ENCODE peak calls at places on chromosome 17, in nine cellular contexts. B is keratinocyte, E is fibroblast of lung, W is GM23248, Q is IMR-90, S is H9, F is neural progenitor cell, C is mesendoderm, K is GM23338. D is an unnamed sample.
A peak's percentile ranks its signal among the peaks of the same experiment; 100 is the strongest.

GRCh38 chr17:59371426-59372099 is 40.1 kb downstream of the YPEL2 start:
- DNase-seq in B (no peak), E (peak; percentile 51), W (peak; percentile 72), Q (no peak), S (no peak), F (no peak), C (no peak), K (no peak), D (no peak)

GRCh38 chr17:51016099-51016498 is 104.6 kb downstream of the SPAG9 start:
- DNase-seq in B (no peak), E (no peak), W (no peak), Q (no peak), S (no peak), F (no peak), C (no peak), K (no peak), D (no peak)

GRCh38 chr17:11511696-11512095 is 86.6 kb upstream of the DNAH9 start:
- DNase-seq in B (no peak), E (no peak), W (no peak), Q (no peak), S (no peak), F (no peak), C (no peak), K (no peak), D (no peak)

GRCh38 chr17:62966426-62967110 is 533 bp downstream of the TANC2 start:
- DNase-seq in B (no peak), E (peak; percentile 23), W (peak; percentile 60), Q (peak; percentile 18), S (peak; percentile 69), F (peak; percentile 73), C (peak; percentile 27), K (peak; percentile 30), D (peak; percentile 14)

GRCh38 chr17:19003966-19004600 is 481 bp downstream of the FAM83G start:
- DNase-seq in B (no peak), E (peak; percentile 51), W (peak; percentile 82), Q (peak; percentile 36), S (peak; percentile 83), F (peak; percentile 70), C (peak; percentile 76), K (peak; percentile 65), D (no peak)

GRCh38 chr17:49447603-49448325 is 33.1 kb upstream of the PHB1 start:
- DNase-seq in B (no peak), E (no peak), W (peak; percentile 78), Q (no peak), S (no peak), F (no peak), C (no peak), K (no peak), D (no peak)

GRCh38 chr17:82351254-82351712 is 7.8 kb upstream of the TEX19 start:
- DNase-seq in B (no peak), E (no peak), W (no peak), Q (no peak), S (no peak), F (no peak), C (no peak), K (no peak), D (peak; percentile 98)

GRCh38 chr17:36524428-36524876 is 10.2 kb downstream of the MYO19 start:
- DNase-seq in B (peak; percentile 84), E (peak; percentile 48), W (peak; percentile 37), Q (peak; percentile 41), S (no peak), F (no peak), C (no peak), K (no peak), D (peak; percentile 13)

GRCh38 chr17:37844158-37844976 is 79.8 kb upstream of the TBC1D3K start:
- DNase-seq in B (no peak), E (peak; percentile 55), W (peak; percentile 71), Q (peak; percentile 58), S (peak; percentile 89), F (peak; percentile 85), C (peak; percentile 72), K (peak; percentile 87), D (peak; percentile 49)

GRCh38 chr17:81434079-81434478 is 38.8 kb downstream of the BAHCC1 start:
- DNase-seq in B (no peak), E (peak; percentile 39), W (peak; percentile 49), Q (no peak), S (no peak), F (no peak), C (no peak), K (no peak), D (no peak)

GRCh38 chr17:30519166-30519565 is 42.0 kb downstream of the GOSR1 start:
- DNase-seq in B (no peak), E (peak; percentile 7), W (peak; percentile 48), Q (no peak), S (no peak), F (no peak), C (no peak), K (no peak), D (no peak)

GRCh38 chr17:30519707-30520106 is 42.5 kb downstream of the GOSR1 start:
- DNase-seq in B (no peak), E (peak; percentile 94), W (peak; percentile 95), Q (peak; percentile 91), S (no peak), F (no peak), C (peak; percentile 8), K (no peak), D (no peak)

GRCh38 chr17:30521766-30522165 is 44.6 kb downstream of the GOSR1 start:
- DNase-seq in B (no peak), E (no peak), W (no peak), Q (no peak), S (no peak), F (no peak), C (no peak), K (no peak), D (no peak)

GRCh38 chr17:30520882-30521281 is 43.7 kb downstream of the GOSR1 start:
- DNase-seq in B (no peak), E (peak; percentile 10), W (peak; percentile 43), Q (no peak), S (no peak), F (no peak), C (no peak), K (no peak), D (no peak)

GRCh38 chr17:30520436-30520835 is 43.2 kb downstream of the GOSR1 start:
- DNase-seq in B (no peak), E (peak; percentile 74), W (peak; percentile 91), Q (peak; percentile 63), S (no peak), F (no peak), C (no peak), K (no peak), D (no peak)
- H3K4me2 ChIP-seq in B (no peak overlapping the region), E (peak overlapping the region; percentile 69), W (peak overlapping the region; percentile 87), Q (peak overlapping the region; percentile 55), S (no peak overlapping the region), F (no peak overlapping the region), C (no peak overlapping the region), K (no peak overlapping the region), D (no peak overlapping the region)

DNA sequence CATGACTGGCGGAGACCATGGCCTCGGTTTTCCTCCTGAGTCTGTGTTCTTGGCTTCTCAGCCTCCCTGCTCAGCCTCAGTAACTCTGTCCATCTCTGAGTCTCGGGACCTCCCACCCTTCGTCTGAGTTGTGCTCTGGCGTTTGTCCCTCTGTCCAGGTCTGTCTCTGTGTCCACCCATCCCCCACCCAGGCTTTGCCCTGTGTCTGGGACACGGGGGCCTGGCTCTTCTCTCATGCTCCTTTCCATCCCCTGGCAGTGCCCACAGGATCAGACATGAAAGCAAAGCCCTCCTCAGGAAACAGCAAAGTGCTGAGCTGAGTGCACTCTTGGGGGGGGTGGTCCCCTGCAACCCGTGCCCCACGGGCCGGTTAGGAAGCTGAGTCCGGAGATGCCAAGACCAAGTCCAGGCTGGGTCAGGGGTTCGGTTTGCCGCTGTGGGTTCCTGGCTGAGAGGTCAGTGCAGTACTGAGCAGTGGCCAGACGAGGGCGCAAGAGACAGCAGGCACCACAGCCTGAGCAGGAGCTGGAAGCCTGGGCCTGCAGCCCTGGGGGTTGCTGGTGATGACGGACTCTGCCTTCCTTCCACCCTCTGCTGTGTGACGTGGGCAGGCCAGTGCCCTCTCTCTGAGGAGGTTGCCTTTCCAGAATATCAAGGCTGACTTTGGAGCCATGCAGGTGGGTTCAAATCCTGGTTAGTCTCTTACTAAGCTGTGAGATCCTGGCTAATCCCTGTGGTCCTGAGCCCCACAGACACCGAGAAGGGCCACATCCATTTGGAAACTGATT is 2.5 kb downstream of the P2RX1 start:
- DNase-seq in B (no peak), E (peak; percentile 59), W (peak; percentile 85), Q (peak; percentile 76), S (peak; percentile 94), F (peak; percentile 84), C (peak; percentile 78), K (peak; percentile 83), D (peak; percentile 88)
- H3K4me2 ChIP-seq in B (no peak overlapping the region), E (no peak overlapping the region), W (no peak overlapping the region), Q (no peak overlapping the region), S (no peak overlapping the region), F (no peak overlapping the region), C (no peak overlapping the region), K (no peak overlapping the region), D (peak overlapping the region; percentile 59)

DNA sequence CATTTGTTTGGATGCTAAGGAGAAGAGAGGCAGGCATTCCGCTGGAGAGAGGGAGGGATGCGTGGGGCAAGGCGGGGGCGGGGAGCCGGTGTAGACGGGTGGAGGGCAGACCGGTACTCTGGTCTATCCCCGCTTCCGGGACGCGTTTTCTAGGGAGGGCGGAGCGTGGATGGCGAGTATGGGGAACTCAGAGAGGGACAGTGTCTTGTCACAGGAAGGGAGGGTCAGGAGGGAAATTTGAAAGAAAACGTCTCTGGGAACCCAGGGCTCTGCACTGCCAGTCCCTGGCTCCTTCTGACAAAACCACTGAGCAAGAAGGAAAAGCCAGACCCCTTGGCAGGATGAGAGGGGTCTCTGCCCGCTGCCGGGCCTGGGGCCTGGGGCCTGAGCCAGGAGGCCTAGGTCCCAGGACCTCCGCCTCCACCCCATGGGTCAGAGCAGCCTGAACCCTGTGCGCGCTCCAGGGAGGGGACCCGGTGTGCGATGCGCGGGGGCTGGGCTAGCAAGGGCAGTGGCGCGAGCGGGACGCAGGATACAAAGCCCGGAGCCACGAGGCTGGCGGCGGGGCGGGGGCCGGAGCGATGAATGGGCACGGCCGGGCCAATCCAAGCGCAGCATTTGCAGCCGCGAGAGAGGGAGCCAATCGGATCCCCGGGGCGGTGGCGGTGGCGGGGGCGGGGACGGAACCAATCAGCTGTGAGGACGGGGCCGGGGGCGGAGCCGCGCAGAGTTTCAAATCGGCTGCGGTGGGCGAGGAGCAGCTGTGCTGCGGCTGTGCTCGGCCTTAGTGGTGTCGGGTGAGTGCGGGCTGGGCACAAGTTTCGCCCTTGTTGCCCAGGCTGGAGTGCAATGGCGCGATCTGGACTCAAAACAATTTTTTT is at the start of gene PIMREG:
- DNase-seq in B (peak; percentile 32), E (peak; percentile 91), W (peak; percentile 99), Q (peak; percentile 88), S (peak; percentile 100), F (peak; percentile 99), C (peak; percentile 98), K (peak; percentile 99), D (peak; percentile 95)
- H3K4me2 ChIP-seq in B (peak within 1 kb of the TSS; percentile 97), E (peak within 1 kb of the TSS; percentile 100), W (peak within 1 kb of the TSS; percentile 91), Q (peak within 1 kb of the TSS; percentile 93), S (peak within 1 kb of the TSS; percentile 87), F (peak within 1 kb of the TSS; percentile 86), C (peak within 1 kb of the TSS; percentile 82), K (peak within 1 kb of the TSS; percentile 94), D (peak within 1 kb of the TSS; percentile 91)

DNA sequence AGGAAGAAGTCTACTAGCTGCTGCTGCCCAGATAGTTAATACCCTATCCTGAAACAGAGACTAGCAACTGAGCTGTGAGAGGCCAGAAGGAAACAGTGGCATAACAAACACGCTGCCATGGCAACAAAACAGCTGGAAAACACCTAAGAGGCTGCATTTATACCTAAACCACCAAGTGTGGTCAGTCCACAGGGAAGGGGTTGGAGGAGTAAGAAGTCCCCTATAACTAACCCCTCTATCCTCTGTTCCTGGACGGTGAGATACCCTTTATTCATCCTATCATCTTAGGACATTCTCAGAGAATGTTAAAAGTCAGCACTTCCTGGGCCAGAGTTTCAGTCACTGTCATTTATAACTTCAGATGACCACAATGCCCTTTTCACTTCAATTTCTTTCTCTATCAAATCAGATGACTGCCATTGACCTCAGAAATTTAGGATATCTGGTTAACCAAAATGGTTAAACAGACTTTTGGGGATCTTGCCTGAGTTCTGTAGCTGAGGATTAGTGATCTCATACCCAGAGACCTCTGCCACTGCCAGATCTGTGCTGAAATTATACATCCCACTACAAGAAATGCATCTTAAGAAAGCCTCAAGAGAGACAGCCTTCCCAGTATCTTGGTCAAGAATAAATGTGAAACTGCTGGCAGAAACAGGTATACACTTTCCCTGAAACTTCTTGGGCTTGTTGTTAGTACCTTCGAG is 36.2 kb downstream of the STH start:
- DNase-seq in B (no peak), E (no peak), W (no peak), Q (no peak), S (no peak), F (no peak), C (peak; percentile 78), K (peak; percentile 35), D (no peak)
- H3K4me2 ChIP-seq in B (no peak overlapping the region), E (no peak overlapping the region), W (no peak overlapping the region), Q (no peak overlapping the region), S (no peak overlapping the region), F (no peak overlapping the region), C (no peak overlapping the region), K (no peak overlapping the region), D (no peak overlapping the region)

D was measured in OCI-LY7.